ENCODE peak calls at places on chromosomes 11 and 22, in five cellular contexts. Z is K562, S is GM23338, O is SK-N-SH, C is HepG2. W is an unnamed sample.

GRCh38 chr11:119602745-119603373 is 126.1 kb downstream of the NECTIN1 start:
- DNase-seq in Z (peak; percentile 34), S (peak; percentile 60), O (no peak), C (peak; percentile 16), W (no peak)

GRCh38 chr11:88384004-88384677 is 46.6 kb upstream of the CTSC start:
- DNase-seq in Z (no peak), S (no peak), O (no peak), C (no peak), W (no peak)

GRCh38 chr11:64923944-64924909 is at the start of gene PPP2R5B:
- DNase-seq in Z (peak; percentile 94), S (peak; percentile 94), O (peak; percentile 97), C (peak; percentile 85), W (peak; percentile 83)

GRCh38 chr11:12100886-12101285 is 9.5 kb upstream of the MICAL2 start:
- DNase-seq in Z (no peak), S (no peak), O (no peak), C (no peak), W (no peak)

GRCh38 chr22:34057726-34058125 is 137.4 kb upstream of the LARGE1 start:
- DNase-seq in Z (no peak), S (no peak), O (no peak), C (no peak), W (no peak)

GRCh38 chr22:49103314-49104052 is 724.2 kb downstream of the BRD1 start:
- DNase-seq in Z (no peak), S (no peak), O (peak; percentile 73), C (no peak), W (no peak)

GRCh38 chr22:19615867-19616581 is 91.8 kb upstream of the CLDN5 start:
- DNase-seq in Z (no peak), S (peak; percentile 57), O (no peak), C (no peak), W (no peak)

GRCh38 chr11:46277313-46277622 is 194 bp upstream of the CREB3L1 start:
- DNase-seq in Z (peak; percentile 84), S (peak; percentile 81), O (no peak), C (no peak), W (no peak)

GRCh38 chr11:132962026-132962425 is 570.3 kb downstream of the OPCML start:
- DNase-seq in Z (no peak), S (no peak), O (peak; percentile 44), C (no peak), W (no peak)

GRCh38 chr11:22343411-22344032 is 5.3 kb downstream of the SLC17A6 start:
- DNase-seq in Z (no peak), S (peak; percentile 60), O (no peak), C (no peak), W (no peak)

GRCh38 chr11:69067200-69067599 is 18.5 kb downstream of the TPCN2 start:
- DNase-seq in Z (no peak), S (no peak), O (no peak), C (no peak), W (no peak)

GRCh38 chr11:1827095-1827797 is 7.5 kb upstream of the SYT8 start:
- DNase-seq in Z (no peak), S (no peak), O (peak; percentile 89), C (peak; percentile 70), W (no peak)

GRCh38 chr11:26841818-26842457 is 120.1 kb upstream of the SLC5A12 start:
- DNase-seq in Z (no peak), S (no peak), O (no peak), C (no peak), W (no peak)

GRCh38 chr11:697028-697491 is 1.4 kb downstream of the TMEM80 start:
- DNase-seq in Z (no peak), S (no peak), O (no peak), C (no peak), W (no peak)

GRCh38 chr22:38467904-38468760 is at the start of gene KDELR3:
- DNase-seq in Z (peak; percentile 79), S (peak; percentile 59), O (peak; percentile 80), C (no peak), W (no peak)

GRCh38 chr11:3939211-3939610 is 83.7 kb downstream of the STIM1 start:
- DNase-seq in Z (no peak), S (no peak), O (no peak), C (no peak), W (no peak)

GRCh38 chr11:14414470-14415461 is 55.8 kb upstream of the RRAS2 start:
- DNase-seq in Z (peak; percentile 71), S (peak; percentile 37), O (no peak), C (no peak), W (no peak)

GRCh38 chr22:42906605-42907338 is 49.7 kb upstream of the ARFGAP3 start:
- DNase-seq in Z (no peak), S (no peak), O (no peak), C (no peak), W (no peak)

GRCh38 chr22:42909363-42910058 is 52.4 kb upstream of the ARFGAP3 start:
- DNase-seq in Z (no peak), S (no peak), O (no peak), C (no peak), W (no peak)

GRCh38 chr22:42905702-42906183 is 48.7 kb upstream of the ARFGAP3 start:
- DNase-seq in Z (no peak), S (no peak), O (peak; percentile 15), C (no peak), W (no peak)

GRCh38 chr22:42908082-42908746 is 51.1 kb upstream of the ARFGAP3 start:
- DNase-seq in Z (no peak), S (no peak), O (no peak), C (no peak), W (no peak)

GRCh38 chr22:42907404-42908081 is 50.5 kb upstream of the ARFGAP3 start:
- DNase-seq in Z (no peak), S (no peak), O (no peak), C (no peak), W (no peak)
- H3K27ac ChIP-seq in Z (no peak overlapping the region), S (no peak overlapping the region), O (no peak overlapping the region), C (no peak overlapping the region), W (no peak overlapping the region)

GRCh38 chr11:99260696-99261095 is 239.9 kb downstream of the CNTN5 start:
- DNase-seq in Z (no peak), S (peak; percentile 64), O (no peak), C (no peak), W (no peak)

GRCh38 chr11:99257131-99257530 is 236.4 kb downstream of the CNTN5 start:
- DNase-seq in Z (no peak), S (no peak), O (no peak), C (peak; percentile 72), W (no peak)

GRCh38 chr11:99256614-99257013 is 235.9 kb downstream of the CNTN5 start:
- DNase-seq in Z (no peak), S (no peak), O (no peak), C (no peak), W (no peak)
- TF ChIP-seq REST in Z (no peak), S (no peak), O (no peak), C (no peak), W (no peak)

GRCh38 chr11:9613830-9614762 is 40.6 kb downstream of the WEE1 start:
- DNase-seq in Z (peak; percentile 92), S (peak; percentile 79), O (peak; percentile 82), C (peak; percentile 60), W (peak; percentile 88)

GRCh38 chr11:9613118-9613829 is 39.8 kb downstream of the WEE1 start:
- DNase-seq in Z (peak; percentile 97), S (peak; percentile 98), O (peak; percentile 87), C (peak; percentile 94), W (peak; percentile 100)

GRCh38 chr11:9616042-9616640 is 42.7 kb downstream of the WEE1 start:
- DNase-seq in Z (no peak), S (no peak), O (no peak), C (no peak), W (no peak)

GRCh38 chr11:9616858-9617257 is 43.4 kb downstream of the WEE1 start:
- DNase-seq in Z (no peak), S (no peak), O (no peak), C (no peak), W (no peak)

GRCh38 chr11:9615031-9615451 is 41.6 kb downstream of the WEE1 start:
- DNase-seq in Z (no peak), S (no peak), O (no peak), C (no peak), W (no peak)
- TF ChIP-seq POLR2AphosphoS5 in Z (no peak), S (no peak), O (no peak), C (no peak), W (no peak)

GRCh38 chr11:67433536-67434394 is 3.7 kb downstream of the PTPRCAP start:
- DNase-seq in Z (no peak), S (no peak), O (no peak), C (no peak), W (no peak)

GRCh38 chr11:67432655-67433349 is 4.5 kb downstream of the RPS6KB2 start:
- DNase-seq in Z (no peak), S (no peak), O (no peak), C (no peak), W (no peak)

GRCh38 chr11:67435031-67435726 is 2.3 kb downstream of the PTPRCAP start:
- DNase-seq in Z (no peak), S (no peak), O (no peak), C (no peak), W (no peak)

GRCh38 chr11:67435727-67436458 is 1.6 kb downstream of the PTPRCAP start:
- DNase-seq in Z (no peak), S (no peak), O (no peak), C (no peak), W (no peak)

DNA sequence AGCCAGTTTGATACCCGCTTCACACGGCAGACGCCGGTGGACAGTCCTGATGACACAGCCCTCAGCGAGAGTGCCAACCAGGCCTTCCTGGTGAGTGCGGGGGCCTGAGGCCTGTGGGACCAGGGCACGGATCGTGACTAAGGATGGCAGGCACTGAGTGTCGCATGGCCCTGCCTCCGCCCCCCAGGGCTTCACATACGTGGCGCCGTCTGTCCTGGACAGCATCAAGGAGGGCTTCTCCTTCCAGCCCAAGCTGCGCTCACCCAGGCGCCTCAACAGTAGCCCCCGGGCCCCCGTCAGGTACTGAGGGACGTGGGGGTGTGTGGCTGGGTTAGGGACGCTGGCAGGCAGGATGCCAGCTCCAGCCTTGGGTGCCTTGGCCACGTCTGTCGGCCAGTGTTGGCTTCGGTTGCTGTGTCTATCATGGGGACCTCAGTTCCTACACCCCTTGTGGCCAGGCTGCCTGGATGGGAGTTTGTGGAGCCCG is 3.0 kb downstream of the PTPRCAP start:
- DNase-seq in Z (no peak), S (no peak), O (no peak), C (no peak), W (no peak)
- H3K27ac ChIP-seq in Z (no peak overlapping the region), S (no peak overlapping the region), O (no peak overlapping the region), C (no peak overlapping the region), W (no peak overlapping the region)

W was measured in Panc1.